ENCODE peak calls at places on chromosomes 7 and 10, in nine cellular contexts. One of them, this sample, is unnamed.

GRCh38 chr10:70477661-70478162 is 855 bp upstream of the PALD1 start:
- DNase-seq in IMR-90: peak; percentile 18
- DNase-seq in activated B cell treated with CpG ODN at 0.5 μM for 24 hours: peak; percentile 49
- DNase-seq in upper lobe of right lung: no peak
- DNase-seq in fibroblast of lung: peak; percentile 38
- DNase-seq in HFF-Myc: peak; percentile 40
- DNase-seq in MM.1S: peak; percentile 85
- DNase-seq in kidney epithelial cell: no peak
- DNase-seq in CD4-positive, alpha-beta T cell: peak; percentile 70
- DNase-seq in this sample: peak; percentile 54

GRCh38 chr10:90885176-90885575 is 13.4 kb downstream of the RPP30 start:
- DNase-seq in IMR-90: peak; percentile 85
- DNase-seq in activated B cell treated with CpG ODN at 0.5 μM for 24 hours: no peak
- DNase-seq in upper lobe of right lung: no peak
- DNase-seq in fibroblast of lung: peak; percentile 89
- DNase-seq in HFF-Myc: no peak
- DNase-seq in MM.1S: no peak
- DNase-seq in kidney epithelial cell: no peak
- DNase-seq in CD4-positive, alpha-beta T cell: no peak
- DNase-seq in this sample: no peak

GRCh38 chr10:69696073-69696731 is 66.2 kb downstream of the FAM241B start:
- DNase-seq in IMR-90: peak; percentile 91
- DNase-seq in activated B cell treated with CpG ODN at 0.5 μM for 24 hours: no peak
- DNase-seq in upper lobe of right lung: no peak
- DNase-seq in fibroblast of lung: peak; percentile 91
- DNase-seq in HFF-Myc: peak; percentile 93
- DNase-seq in MM.1S: peak; percentile 30
- DNase-seq in kidney epithelial cell: peak; percentile 52
- DNase-seq in CD4-positive, alpha-beta T cell: no peak
- DNase-seq in this sample: no peak

GRCh38 chr10:45461034-45461433 is 87.0 kb downstream of the ALOX5 start:
- DNase-seq in IMR-90: peak; percentile 15
- DNase-seq in activated B cell treated with CpG ODN at 0.5 μM for 24 hours: no peak
- DNase-seq in upper lobe of right lung: no peak
- DNase-seq in fibroblast of lung: no peak
- DNase-seq in HFF-Myc: no peak
- DNase-seq in MM.1S: peak; percentile 59
- DNase-seq in kidney epithelial cell: no peak
- DNase-seq in CD4-positive, alpha-beta T cell: no peak
- DNase-seq in this sample: peak; percentile 84

GRCh38 chr10:12819071-12819470 is 182.4 kb downstream of the CCDC3 start:
- DNase-seq in IMR-90: no peak
- DNase-seq in activated B cell treated with CpG ODN at 0.5 μM for 24 hours: no peak
- DNase-seq in upper lobe of right lung: no peak
- DNase-seq in fibroblast of lung: no peak
- DNase-seq in HFF-Myc: no peak
- DNase-seq in MM.1S: no peak
- DNase-seq in kidney epithelial cell: no peak
- DNase-seq in CD4-positive, alpha-beta T cell: no peak
- DNase-seq in this sample: no peak

GRCh38 chr10:10320981-10321380 is 696.7 kb upstream of the CELF2 start:
- DNase-seq in IMR-90: peak; percentile 71
- DNase-seq in activated B cell treated with CpG ODN at 0.5 μM for 24 hours: no peak
- DNase-seq in upper lobe of right lung: no peak
- DNase-seq in fibroblast of lung: peak; percentile 74
- DNase-seq in HFF-Myc: no peak
- DNase-seq in MM.1S: no peak
- DNase-seq in kidney epithelial cell: no peak
- DNase-seq in CD4-positive, alpha-beta T cell: no peak
- DNase-seq in this sample: no peak

GRCh38 chr10:27355918-27356573 is 115.4 kb upstream of the ACBD5 start:
- DNase-seq in IMR-90: no peak
- DNase-seq in activated B cell treated with CpG ODN at 0.5 μM for 24 hours: no peak
- DNase-seq in upper lobe of right lung: no peak
- DNase-seq in fibroblast of lung: no peak
- DNase-seq in HFF-Myc: no peak
- DNase-seq in MM.1S: no peak
- DNase-seq in kidney epithelial cell: no peak
- DNase-seq in CD4-positive, alpha-beta T cell: no peak
- DNase-seq in this sample: no peak

GRCh38 chr7:69683002-69683401 is 84.7 kb downstream of the AUTS2 start:
- DNase-seq in IMR-90: no peak
- DNase-seq in activated B cell treated with CpG ODN at 0.5 μM for 24 hours: no peak
- DNase-seq in upper lobe of right lung: no peak
- DNase-seq in fibroblast of lung: no peak
- DNase-seq in HFF-Myc: no peak
- DNase-seq in MM.1S: no peak
- DNase-seq in kidney epithelial cell: no peak
- DNase-seq in CD4-positive, alpha-beta T cell: no peak
- DNase-seq in this sample: no peak

GRCh38 chr10:10067644-10068043 is 950.0 kb upstream of the CELF2 start:
- DNase-seq in IMR-90: no peak
- DNase-seq in activated B cell treated with CpG ODN at 0.5 μM for 24 hours: no peak
- DNase-seq in upper lobe of right lung: no peak
- DNase-seq in fibroblast of lung: no peak
- DNase-seq in HFF-Myc: no peak
- DNase-seq in MM.1S: no peak
- DNase-seq in kidney epithelial cell: no peak
- DNase-seq in CD4-positive, alpha-beta T cell: no peak
- DNase-seq in this sample: no peak

GRCh38 chr7:40008218-40008815 is 58.3 kb downstream of the CDK13 start:
- DNase-seq in IMR-90: peak; percentile 89
- DNase-seq in activated B cell treated with CpG ODN at 0.5 μM for 24 hours: no peak
- DNase-seq in upper lobe of right lung: no peak
- DNase-seq in fibroblast of lung: peak; percentile 83
- DNase-seq in HFF-Myc: peak; percentile 3
- DNase-seq in MM.1S: no peak
- DNase-seq in kidney epithelial cell: peak; percentile 61
- DNase-seq in CD4-positive, alpha-beta T cell: no peak
- DNase-seq in this sample: no peak

GRCh38 chr7:137547477-137547876 is 203.9 kb upstream of the PTN start:
- DNase-seq in IMR-90: peak; percentile 37
- DNase-seq in activated B cell treated with CpG ODN at 0.5 μM for 24 hours: no peak
- DNase-seq in upper lobe of right lung: no peak
- DNase-seq in fibroblast of lung: no peak
- DNase-seq in HFF-Myc: no peak
- DNase-seq in MM.1S: no peak
- DNase-seq in kidney epithelial cell: no peak
- DNase-seq in CD4-positive, alpha-beta T cell: no peak
- DNase-seq in this sample: no peak

GRCh38 chr10:33335550-33335799 is 1.0 kb upstream of the NRP1 start:
- DNase-seq in IMR-90: no peak
- DNase-seq in activated B cell treated with CpG ODN at 0.5 μM for 24 hours: no peak
- DNase-seq in upper lobe of right lung: no peak
- DNase-seq in fibroblast of lung: no peak
- DNase-seq in HFF-Myc: no peak
- DNase-seq in MM.1S: no peak
- DNase-seq in kidney epithelial cell: no peak
- DNase-seq in CD4-positive, alpha-beta T cell: no peak
- DNase-seq in this sample: peak; percentile 28

GRCh38 chr7:135385209-135385608 is 124.7 kb downstream of the CNOT4 start:
- DNase-seq in IMR-90: peak; percentile 44
- DNase-seq in activated B cell treated with CpG ODN at 0.5 μM for 24 hours: no peak
- DNase-seq in upper lobe of right lung: no peak
- DNase-seq in fibroblast of lung: peak; percentile 63
- DNase-seq in HFF-Myc: no peak
- DNase-seq in MM.1S: no peak
- DNase-seq in kidney epithelial cell: no peak
- DNase-seq in CD4-positive, alpha-beta T cell: no peak
- DNase-seq in this sample: no peak
- TF ChIP-seq CTCF in IMR-90: no peak
- TF ChIP-seq CTCF in activated B cell treated with CpG ODN at 0.5 μM for 24 hours: no peak
- TF ChIP-seq CTCF in upper lobe of right lung: no peak
- TF ChIP-seq CTCF in fibroblast of lung: no peak
- TF ChIP-seq CTCF in HFF-Myc: no peak
- TF ChIP-seq CTCF in MM.1S: no peak
- TF ChIP-seq CTCF in kidney epithelial cell: no peak
- TF ChIP-seq CTCF in CD4-positive, alpha-beta T cell: no peak
- TF ChIP-seq CTCF in this sample: no peak

GRCh38 chr7:38411404-38411803 is 138.0 kb upstream of the TARP start:
- DNase-seq in IMR-90: peak; percentile 13
- DNase-seq in activated B cell treated with CpG ODN at 0.5 μM for 24 hours: no peak
- DNase-seq in upper lobe of right lung: no peak
- DNase-seq in fibroblast of lung: peak; percentile 3
- DNase-seq in HFF-Myc: no peak
- DNase-seq in MM.1S: peak; percentile 30
- DNase-seq in kidney epithelial cell: no peak
- DNase-seq in CD4-positive, alpha-beta T cell: no peak
- DNase-seq in this sample: no peak
- TF ChIP-seq CTCF in IMR-90: peak; percentile 6
- TF ChIP-seq CTCF in activated B cell treated with CpG ODN at 0.5 μM for 24 hours: no peak
- TF ChIP-seq CTCF in upper lobe of right lung: peak; percentile 10
- TF ChIP-seq CTCF in fibroblast of lung: peak; percentile 19
- TF ChIP-seq CTCF in HFF-Myc: peak; percentile 28
- TF ChIP-seq CTCF in MM.1S: peak; percentile 31
- TF ChIP-seq CTCF in kidney epithelial cell: peak; percentile 37
- TF ChIP-seq CTCF in CD4-positive, alpha-beta T cell: no peak
- TF ChIP-seq CTCF in this sample: no peak

DNA sequence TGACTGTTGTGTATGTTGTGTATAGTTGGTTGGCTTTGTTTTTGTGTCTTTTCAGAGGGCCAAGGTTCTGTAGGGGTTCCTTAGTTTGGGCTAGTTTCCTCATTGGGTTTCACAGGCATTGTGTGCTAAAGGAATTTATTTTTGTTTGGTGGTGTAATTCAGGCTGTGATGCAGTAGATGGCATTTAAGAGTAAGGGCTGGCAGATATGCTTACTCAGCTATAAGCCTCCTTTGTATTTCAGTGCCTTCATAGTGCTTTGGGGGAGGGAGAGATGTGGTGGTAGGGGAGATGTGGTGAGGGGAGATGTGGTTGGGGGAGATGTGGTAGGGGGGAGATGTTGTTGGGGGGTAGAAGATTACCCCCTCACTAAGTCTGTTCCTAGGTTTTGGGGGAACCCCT is 91.7 kb downstream of the SLC25A40 start:
- DNase-seq in IMR-90: peak; percentile 4
- DNase-seq in activated B cell treated with CpG ODN at 0.5 μM for 24 hours: no peak
- DNase-seq in upper lobe of right lung: no peak
- DNase-seq in fibroblast of lung: no peak
- DNase-seq in HFF-Myc: no peak
- DNase-seq in MM.1S: peak; percentile 46
- DNase-seq in kidney epithelial cell: no peak
- DNase-seq in CD4-positive, alpha-beta T cell: no peak
- DNase-seq in this sample: no peak
- TF ChIP-seq CTCF in IMR-90: peak; percentile 21
- TF ChIP-seq CTCF in activated B cell treated with CpG ODN at 0.5 μM for 24 hours: no peak
- TF ChIP-seq CTCF in upper lobe of right lung: no peak
- TF ChIP-seq CTCF in fibroblast of lung: no peak
- TF ChIP-seq CTCF in HFF-Myc: no peak
- TF ChIP-seq CTCF in MM.1S: peak; percentile 48
- TF ChIP-seq CTCF in kidney epithelial cell: no peak
- TF ChIP-seq CTCF in CD4-positive, alpha-beta T cell: no peak
- TF ChIP-seq CTCF in this sample: no peak

GRCh38 chr10:66627156-66627555 is 298.7 kb upstream of the LRRTM3 start:
- DNase-seq in IMR-90: no peak
- DNase-seq in activated B cell treated with CpG ODN at 0.5 μM for 24 hours: no peak
- DNase-seq in upper lobe of right lung: no peak
- DNase-seq in fibroblast of lung: peak; percentile 4
- DNase-seq in HFF-Myc: no peak
- DNase-seq in MM.1S: peak; percentile 63
- DNase-seq in kidney epithelial cell: no peak
- DNase-seq in CD4-positive, alpha-beta T cell: no peak
- DNase-seq in this sample: no peak
- TF ChIP-seq CTCF in IMR-90: no peak
- TF ChIP-seq CTCF in activated B cell treated with CpG ODN at 0.5 μM for 24 hours: no peak
- TF ChIP-seq CTCF in upper lobe of right lung: no peak
- TF ChIP-seq CTCF in fibroblast of lung: peak; percentile 22
- TF ChIP-seq CTCF in HFF-Myc: no peak
- TF ChIP-seq CTCF in MM.1S: peak; percentile 32
- TF ChIP-seq CTCF in kidney epithelial cell: peak; percentile 19
- TF ChIP-seq CTCF in CD4-positive, alpha-beta T cell: no peak
- TF ChIP-seq CTCF in this sample: no peak

DNA sequence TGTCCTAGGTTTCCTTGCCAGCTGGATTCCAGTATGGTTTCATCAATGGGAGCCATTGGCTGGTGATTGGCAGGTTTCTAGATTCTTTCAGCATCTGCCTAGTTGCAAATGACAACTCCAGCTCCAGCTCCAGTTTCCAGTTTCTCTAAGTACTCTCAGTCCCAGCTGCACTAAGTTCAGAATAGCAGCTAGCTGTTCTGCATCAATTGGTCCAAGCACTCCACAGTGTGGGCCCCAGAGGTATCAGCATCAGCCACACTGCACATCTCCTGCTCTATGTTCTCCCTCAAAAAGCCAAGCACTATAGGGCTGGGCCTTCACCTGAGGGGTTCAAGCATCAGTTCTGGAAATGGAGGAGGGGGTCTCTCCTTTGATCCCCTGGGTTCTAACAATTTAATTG is 143.4 kb downstream of the VPS50 start:
- DNase-seq in IMR-90: no peak
- DNase-seq in activated B cell treated with CpG ODN at 0.5 μM for 24 hours: no peak
- DNase-seq in upper lobe of right lung: no peak
- DNase-seq in fibroblast of lung: no peak
- DNase-seq in HFF-Myc: no peak
- DNase-seq in MM.1S: peak; percentile 23
- DNase-seq in kidney epithelial cell: no peak
- DNase-seq in CD4-positive, alpha-beta T cell: no peak
- DNase-seq in this sample: no peak
- TF ChIP-seq CTCF in IMR-90: no peak
- TF ChIP-seq CTCF in activated B cell treated with CpG ODN at 0.5 μM for 24 hours: no peak
- TF ChIP-seq CTCF in upper lobe of right lung: no peak
- TF ChIP-seq CTCF in fibroblast of lung: no peak
- TF ChIP-seq CTCF in HFF-Myc: no peak
- TF ChIP-seq CTCF in MM.1S: peak; percentile 34
- TF ChIP-seq CTCF in kidney epithelial cell: no peak
- TF ChIP-seq CTCF in CD4-positive, alpha-beta T cell: no peak
- TF ChIP-seq CTCF in this sample: no peak

GRCh38 chr10:19168584-19168983 is 120.0 kb downstream of the MALRD1 start:
- DNase-seq in IMR-90: no peak
- DNase-seq in activated B cell treated with CpG ODN at 0.5 μM for 24 hours: no peak
- DNase-seq in upper lobe of right lung: no peak
- DNase-seq in fibroblast of lung: no peak
- DNase-seq in HFF-Myc: no peak
- DNase-seq in MM.1S: no peak
- DNase-seq in kidney epithelial cell: no peak
- DNase-seq in CD4-positive, alpha-beta T cell: no peak
- DNase-seq in this sample: no peak
- TF ChIP-seq CTCF in IMR-90: peak; percentile 21
- TF ChIP-seq CTCF in activated B cell treated with CpG ODN at 0.5 μM for 24 hours: no peak
- TF ChIP-seq CTCF in upper lobe of right lung: no peak
- TF ChIP-seq CTCF in fibroblast of lung: peak; percentile 45
- TF ChIP-seq CTCF in HFF-Myc: no peak
- TF ChIP-seq CTCF in MM.1S: peak; percentile 24
- TF ChIP-seq CTCF in kidney epithelial cell: peak; percentile 39
- TF ChIP-seq CTCF in CD4-positive, alpha-beta T cell: no peak
- TF ChIP-seq CTCF in this sample: no peak

GRCh38 chr7:18874875-18875274 is 242.6 kb downstream of the TWIST1 start:
- DNase-seq in IMR-90: no peak
- DNase-seq in activated B cell treated with CpG ODN at 0.5 μM for 24 hours: no peak
- DNase-seq in upper lobe of right lung: no peak
- DNase-seq in fibroblast of lung: no peak
- DNase-seq in HFF-Myc: no peak
- DNase-seq in MM.1S: no peak
- DNase-seq in kidney epithelial cell: no peak
- DNase-seq in CD4-positive, alpha-beta T cell: no peak
- DNase-seq in this sample: no peak

GRCh38 chr7:18872344-18872743 is 245.1 kb downstream of the TWIST1 start:
- DNase-seq in IMR-90: no peak
- DNase-seq in activated B cell treated with CpG ODN at 0.5 μM for 24 hours: no peak
- DNase-seq in upper lobe of right lung: no peak
- DNase-seq in fibroblast of lung: no peak
- DNase-seq in HFF-Myc: no peak
- DNase-seq in MM.1S: no peak
- DNase-seq in kidney epithelial cell: no peak
- DNase-seq in CD4-positive, alpha-beta T cell: no peak
- DNase-seq in this sample: no peak

GRCh38 chr7:18877874-18878273 is 239.6 kb downstream of the TWIST1 start:
- DNase-seq in IMR-90: no peak
- DNase-seq in activated B cell treated with CpG ODN at 0.5 μM for 24 hours: no peak
- DNase-seq in upper lobe of right lung: no peak
- DNase-seq in fibroblast of lung: no peak
- DNase-seq in HFF-Myc: no peak
- DNase-seq in MM.1S: no peak
- DNase-seq in kidney epithelial cell: no peak
- DNase-seq in CD4-positive, alpha-beta T cell: no peak
- DNase-seq in this sample: no peak

GRCh38 chr7:18873674-18874341 is 243.6 kb downstream of the TWIST1 start:
- DNase-seq in IMR-90: peak; percentile 41
- DNase-seq in activated B cell treated with CpG ODN at 0.5 μM for 24 hours: no peak
- DNase-seq in upper lobe of right lung: no peak
- DNase-seq in fibroblast of lung: peak; percentile 26
- DNase-seq in HFF-Myc: no peak
- DNase-seq in MM.1S: no peak
- DNase-seq in kidney epithelial cell: no peak
- DNase-seq in CD4-positive, alpha-beta T cell: no peak
- DNase-seq in this sample: no peak
- TF ChIP-seq CTCF in IMR-90: peak; percentile 34
- TF ChIP-seq CTCF in activated B cell treated with CpG ODN at 0.5 μM for 24 hours: no peak
- TF ChIP-seq CTCF in upper lobe of right lung: no peak
- TF ChIP-seq CTCF in fibroblast of lung: peak; percentile 44
- TF ChIP-seq CTCF in HFF-Myc: peak; percentile 69
- TF ChIP-seq CTCF in MM.1S: no peak
- TF ChIP-seq CTCF in kidney epithelial cell: peak; percentile 16
- TF ChIP-seq CTCF in CD4-positive, alpha-beta T cell: no peak
- TF ChIP-seq CTCF in this sample: no peak

This sample was measured in GM10248.